ENCODE peak calls at places on chromosomes 3 and 15, in six cellular contexts. Z, M, D, L, A and C are unnamed samples.

GRCh38 chr3:187136936-187137335 is 2.4 kb downstream of the RPL39L start:
- DNase-seq in M (no peak), D (no peak), A (no peak), L (no peak), Z (no peak), C (no peak)

GRCh38 chr3:197953881-197954280 is 3.9 kb downstream of the RPL35A start:
- DNase-seq in A (peak; percentile 36), M (peak; percentile 59), Z (no peak), L (peak; percentile 74), D (no peak), C (no peak)

GRCh38 chr15:101288905-101289513 is 6.0 kb downstream of the SNRPA1 start:
- DNase-seq in D (no peak), M (peak; percentile 28), L (no peak), A (peak; percentile 70), Z (peak; percentile 50), C (peak; percentile 53)

GRCh38 chr3:71542548-71543370 is 40.8 kb downstream of the FOXP1 start:
- DNase-seq in D (no peak), Z (no peak), M (peak; percentile 89), L (peak; percentile 83), A (peak; percentile 92), C (no peak)

GRCh38 chr3:185330238-185330637 is 32.7 kb upstream of the MAP3K13 start:
- DNase-seq in D (no peak), Z (no peak), M (no peak), A (no peak), L (no peak), C (peak; percentile 41)

GRCh38 chr3:128320551-128321340 is 145.9 kb downstream of the DNAJB8 start:
- DNase-seq in D (no peak), A (no peak), Z (no peak), L (no peak), M (no peak), C (no peak)

GRCh38 chr15:38991126-38991525 is 426.5 kb upstream of the RASGRP1 start:
- DNase-seq in L (no peak), M (peak; percentile 83), Z (peak; percentile 13), D (peak; percentile 4), A (peak; percentile 55), C (peak; percentile 29)

GRCh38 chr15:69026355-69026754 is 11.9 kb downstream of the NOX5 start:
- DNase-seq in A (no peak), D (no peak), M (no peak), L (no peak), Z (no peak), C (no peak)

GRCh38 chr3:124745092-124745491 is 14.8 kb downstream of the UMPS start:
- DNase-seq in A (no peak), Z (no peak), M (no peak), D (no peak), L (no peak), C (no peak)

GRCh38 chr15:40016224-40016865 is 22.6 kb downstream of the SRP14 start:
- DNase-seq in Z (no peak), M (no peak), L (no peak), D (no peak), A (no peak), C (no peak)

GRCh38 chr3:139529624-139530023 is 9.9 kb downstream of the RBP1 start:
- DNase-seq in D (no peak), L (no peak), Z (no peak), M (peak; percentile 21), A (no peak), C (no peak)

GRCh38 chr3:183924956-183925355 is 40.3 kb upstream of the PARL start:
- DNase-seq in L (no peak), D (peak; percentile 64), Z (no peak), M (no peak), A (no peak), C (peak; percentile 46)

GRCh38 chr15:47514251-47514652 is 203.1 kb upstream of the SEMA6D start:
- DNase-seq in M (peak; percentile 64), Z (no peak), D (no peak), A (no peak), L (no peak), C (peak; percentile 15)

GRCh38 chr3:148889828-148890227 is 24.7 kb downstream of the CPA3 start:
- DNase-seq in A (no peak), M (no peak), Z (no peak), D (no peak), L (no peak), C (no peak)

GRCh38 chr3:56102034-56102433 is 366.2 kb downstream of the ERC2 start:
- DNase-seq in D (no peak), M (no peak), L (no peak), Z (no peak), A (no peak), C (no peak)

GRCh38 chr3:31142139-31142538 is 247.7 kb upstream of the GADL1 start:
- DNase-seq in D (no peak), L (no peak), A (no peak), Z (no peak), M (no peak), C (no peak)

GRCh38 chr15:42720071-42720470 is 16.9 kb downstream of the CDAN1 start:
- DNase-seq in A (no peak), L (no peak), D (no peak), M (no peak), Z (no peak), C (no peak)

GRCh38 chr3:52512727-52513126 is 17.6 kb downstream of the STAB1 start:
- DNase-seq in Z (no peak), M (no peak), D (no peak), L (no peak), A (no peak), C (no peak)

GRCh38 chr3:19811689-19812088 is 122.3 kb downstream of the EFHB start:
- DNase-seq in M (no peak), L (no peak), A (no peak), Z (no peak), D (no peak), C (no peak)

GRCh38 chr3:29302619-29303018 is 21.7 kb downstream of the RBMS3 start:
- DNase-seq in A (no peak), M (no peak), L (no peak), D (no peak), Z (no peak), C (no peak)

GRCh38 chr3:181694805-181695660 is 16.7 kb upstream of the SOX2 start:
- DNase-seq in A (peak; percentile 68), M (peak; percentile 66), D (no peak), Z (no peak), L (peak; percentile 27), C (no peak)

DNA sequence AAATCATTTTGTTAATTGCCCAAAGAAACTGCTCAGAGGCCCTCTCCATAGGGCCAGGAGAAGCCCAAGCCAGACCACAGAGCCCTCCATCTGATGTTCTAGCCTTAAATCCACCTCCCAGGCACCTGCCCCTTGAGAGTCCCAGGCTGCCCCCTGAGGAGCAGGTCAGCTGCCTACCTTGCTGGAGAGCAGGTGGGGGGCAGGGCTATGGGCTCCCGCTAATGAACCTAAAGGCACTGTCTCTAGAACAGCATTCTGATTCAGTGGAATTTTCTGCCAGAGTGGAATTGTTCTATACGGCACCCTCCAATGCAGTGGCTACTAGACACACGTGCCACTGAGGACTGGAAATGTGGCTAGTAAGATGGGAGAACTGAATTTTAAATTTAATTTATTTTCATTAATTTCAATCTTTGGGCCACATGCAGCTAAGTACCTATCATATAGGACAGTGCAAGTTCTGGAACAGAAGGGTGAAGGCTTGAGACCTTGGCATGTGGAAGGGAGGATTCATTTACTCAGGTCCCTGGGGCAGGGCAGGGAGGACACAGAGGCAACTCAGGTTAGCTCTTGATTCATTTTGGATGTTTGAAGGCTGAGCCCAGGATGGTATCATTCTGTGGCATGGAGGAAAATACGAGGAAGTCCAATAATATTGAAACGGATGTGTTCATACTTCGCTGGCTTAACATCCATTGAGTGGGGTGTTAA is 11.4 kb downstream of the AMOTL2 start:
- DNase-seq in L (no peak), D (no peak), Z (no peak), A (no peak), M (no peak), C (no peak)
- H3K4me1 ChIP-seq in L (peaks cover 100% of the 10 kb centered on the region), D (peaks cover 99% of the 10 kb centered on the region), Z (peaks cover 44% of the 10 kb centered on the region), A (peaks cover 33% of the 10 kb centered on the region), M (peaks cover 61% of the 10 kb centered on the region), C (peaks cover 8% of the 10 kb centered on the region)

GRCh38 chr3:43317461-43318316 is 31.3 kb downstream of the SNRK start:
- DNase-seq in D (no peak), Z (peak; percentile 70), L (peak; percentile 38), A (no peak), M (peak; percentile 32), C (no peak)
- H3K4me3 ChIP-seq in D (no peak overlapping the region), Z (peak overlapping the region; percentile 31), L (no peak overlapping the region), A (no peak overlapping the region), M (no peak overlapping the region), C (no peak overlapping the region)

DNA sequence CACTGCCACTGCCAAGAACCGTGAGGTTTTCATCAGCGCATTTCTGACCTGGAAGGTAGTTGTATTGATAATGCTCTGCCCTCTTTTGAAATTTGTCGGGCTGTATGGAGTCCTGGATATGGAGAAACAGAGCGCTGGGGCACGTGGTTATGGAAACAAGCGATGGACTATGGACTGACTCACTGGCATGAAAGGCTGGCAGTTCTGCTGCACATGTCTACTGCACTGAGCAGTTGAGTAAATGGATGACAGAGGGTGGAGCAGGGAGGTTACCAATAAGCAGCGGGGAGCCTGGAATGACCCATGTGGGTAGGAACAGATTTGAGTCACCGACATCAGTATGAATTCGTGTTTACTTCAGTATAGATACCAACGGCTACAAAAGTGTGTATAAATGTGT is 429.5 kb downstream of the OCA2 start:
- DNase-seq in Z (peak; percentile 13), D (no peak), L (no peak), M (no peak), A (no peak), C (no peak)
- H3K9me3 ChIP-seq in Z (no peaks in the 10 kb centered on the region), D (no peaks in the 10 kb centered on the region), L (no peaks in the 10 kb centered on the region), M (peaks cover 3% of the 10 kb centered on the region), A (no peaks in the 10 kb centered on the region), C (peaks cover 6% of the 10 kb centered on the region)

GRCh38 chr3:161559177-161559998 is 62.8 kb downstream of the OTOL1 start:
- DNase-seq in M (peak; percentile 21), D (peak; percentile 46), A (peak; percentile 73), L (no peak), Z (peak; percentile 27), C (peak; percentile 2)

GRCh38 chr3:161557751-161558150 is 61.1 kb downstream of the OTOL1 start:
- DNase-seq in A (no peak), Z (no peak), M (no peak), L (no peak), D (no peak), C (no peak)

GRCh38 chr3:161555367-161555766 is 58.8 kb downstream of the OTOL1 start:
- DNase-seq in D (no peak), L (no peak), A (no peak), Z (no peak), M (no peak), C (no peak)

GRCh38 chr3:161558256-161558655 is 61.6 kb downstream of the OTOL1 start:
- DNase-seq in D (no peak), Z (no peak), L (no peak), A (peak; percentile 8), M (no peak), C (no peak)

GRCh38 chr3:161556533-161556932 is 59.9 kb downstream of the OTOL1 start:
- DNase-seq in L (no peak), Z (no peak), M (no peak), D (no peak), A (peak; percentile 33), C (no peak)
- H3K4me1 ChIP-seq in L (no peaks in the 10 kb centered on the region), Z (no peaks in the 10 kb centered on the region), M (no peaks in the 10 kb centered on the region), D (peaks cover 3% of the 10 kb centered on the region), A (peaks cover 34% of the 10 kb centered on the region), C (no peaks in the 10 kb centered on the region)